ENCODE peak calls at places on chromosome 4, in six cellular contexts. T is breast epithelium, Z is GM23338, W is uterus, L is gastrocnemius medialis, U is IMR-90. C is an unnamed sample.

GRCh38 chr4:105572296-105572695 is 19.9 kb downstream of the ARHGEF38 start:
- DNase-seq in T (no peak), Z (no peak), W (no peak), L (no peak), U (no peak), C (no peak)

GRCh38 chr4:22029803-22030202 is 81.2 kb upstream of the KCNIP4 start:
- DNase-seq in T (no peak), Z (peak; percentile 14), W (no peak), L (no peak), U (no peak), C (no peak)

GRCh38 chr4:134552063-134552462 is 350.5 kb upstream of the PABPC4L start:
- DNase-seq in T (no peak), Z (peak; percentile 42), W (no peak), L (no peak), U (no peak), C (no peak)

GRCh38 chr4:99436976-99437655 is 2.0 kb upstream of the ADH7 start:
- DNase-seq in T (no peak), Z (no peak), W (no peak), L (no peak), U (no peak), C (no peak)

GRCh38 chr4:59904331-59904730 is 1295.8 kb upstream of the ADGRL3 start:
- DNase-seq in T (peak; percentile 62), Z (peak; percentile 18), W (no peak), L (no peak), U (no peak), C (no peak)

GRCh38 chr4:78061939-78062603 is 4.9 kb downstream of the FRAS1 start:
- DNase-seq in T (no peak), Z (no peak), W (no peak), L (no peak), U (no peak), C (no peak)

GRCh38 chr4:89283226-89283974 is 24.2 kb downstream of the GPRIN3 start:
- DNase-seq in T (no peak), Z (no peak), W (no peak), L (no peak), U (no peak), C (no peak)

GRCh38 chr4:5979981-5980380 is 38.2 kb downstream of the C4orf50 start:
- DNase-seq in T (no peak), Z (peak; percentile 86), W (peak; percentile 24), L (no peak), U (no peak), C (no peak)

GRCh38 chr4:145387079-145387478 is 94.6 kb upstream of the SMAD1 start:
- DNase-seq in T (no peak), Z (no peak), W (no peak), L (no peak), U (no peak), C (no peak)

GRCh38 chr4:145390566-145390965 is 91.1 kb upstream of the SMAD1 start:
- DNase-seq in T (no peak), Z (no peak), W (no peak), L (no peak), U (no peak), C (no peak)

GRCh38 chr4:145389566-145389965 is 92.1 kb upstream of the SMAD1 start:
- DNase-seq in T (no peak), Z (no peak), W (no peak), L (no peak), U (no peak), C (no peak)

DNA sequence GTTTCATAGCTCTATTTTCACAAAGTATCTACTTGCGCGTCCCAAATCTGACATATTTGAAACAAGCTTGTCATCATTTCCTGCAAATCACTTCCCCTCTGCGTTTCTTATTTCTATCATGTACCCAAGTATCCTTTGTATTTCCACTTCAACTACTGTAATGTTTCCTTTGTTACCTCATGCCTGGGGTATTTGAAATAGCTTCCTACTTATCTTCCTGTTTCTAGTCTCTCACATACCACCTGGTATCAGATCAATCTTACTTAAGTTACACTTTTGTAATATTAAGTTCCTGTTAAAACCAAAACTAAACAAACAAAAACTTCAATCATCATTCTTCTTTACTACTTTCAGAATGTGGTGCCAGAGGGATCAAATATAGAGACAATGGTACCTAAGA is 93.6 kb upstream of the SMAD1 start:
- DNase-seq in T (no peak), Z (no peak), W (no peak), L (no peak), U (no peak), C (no peak)
- H3K27ac ChIP-seq in T (no peak overlapping the region), Z (no peak overlapping the region), W (no peak overlapping the region), L (no peak overlapping the region), U (no peak overlapping the region), C (no peak overlapping the region)

GRCh38 chr4:159045321-159045720 is 57.6 kb upstream of the RAPGEF2 start:
- DNase-seq in T (no peak), Z (no peak), W (no peak), L (no peak), U (no peak), C (no peak)

GRCh38 chr4:159046683-159047082 is 56.2 kb upstream of the RAPGEF2 start:
- DNase-seq in T (no peak), Z (no peak), W (no peak), L (no peak), U (no peak), C (no peak)

GRCh38 chr4:159048166-159048886 is 54.6 kb upstream of the RAPGEF2 start:
- DNase-seq in T (peak; percentile 64), Z (peak; percentile 63), W (peak; percentile 56), L (peak; percentile 23), U (peak; percentile 79), C (peak; percentile 76)

GRCh38 chr4:159049780-159050375 is 53.0 kb upstream of the RAPGEF2 start:
- DNase-seq in T (no peak), Z (no peak), W (no peak), L (no peak), U (no peak), C (no peak)

DNA sequence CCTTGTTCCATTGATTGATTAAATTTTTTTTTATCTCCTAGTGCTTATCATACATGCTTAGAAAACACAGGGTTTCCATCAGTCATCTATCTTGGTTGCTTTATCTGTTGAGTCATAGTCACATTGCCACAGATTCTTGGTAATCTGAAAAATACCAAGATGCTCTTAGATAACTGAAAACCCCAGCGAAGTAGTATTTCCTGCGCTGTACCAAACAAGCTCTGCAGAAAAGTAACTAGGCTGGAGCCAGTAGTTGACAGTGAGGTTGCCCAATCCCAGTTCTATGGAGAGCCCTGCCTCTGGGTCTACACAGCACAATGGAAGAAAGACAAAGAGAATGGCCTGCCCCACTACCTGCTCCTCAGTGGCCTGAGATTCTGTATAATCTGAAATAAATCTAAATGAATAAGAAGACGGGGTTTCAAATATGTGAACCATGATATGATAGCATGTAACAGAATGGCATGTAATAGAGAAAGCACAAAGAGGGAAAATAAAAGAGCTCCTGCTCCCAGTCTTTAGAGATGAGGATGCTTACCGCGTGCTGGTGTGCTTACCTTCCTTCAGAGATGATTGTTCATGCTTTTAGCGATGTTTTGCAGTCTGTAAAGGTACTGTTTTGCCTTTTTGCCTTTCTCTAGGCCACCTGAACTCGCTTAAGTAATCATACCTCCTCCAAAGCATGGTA is 55.3 kb upstream of the RAPGEF2 start:
- DNase-seq in T (no peak), Z (no peak), W (no peak), L (no peak), U (peak; percentile 65), C (no peak)
- H3K4me3 ChIP-seq in T (peak overlapping the region; percentile 58), Z (no peak overlapping the region), W (no peak overlapping the region), L (peak overlapping the region; percentile 55), U (no peak overlapping the region), C (peak overlapping the region; percentile 53)

GRCh38 chr4:2930821-2931764 is 32.1 kb downstream of the NOP14 start:
- DNase-seq in T (peak; percentile 73), Z (no peak), W (peak; percentile 27), L (peak; percentile 52), U (no peak), C (no peak)
- H3K27ac ChIP-seq in T (peak overlapping the region; percentile 93), Z (peak overlapping the region; percentile 45), W (no peak overlapping the region), L (peak overlapping the region; percentile 98), U (no peak overlapping the region), C (peak overlapping the region; percentile 69)

DNA sequence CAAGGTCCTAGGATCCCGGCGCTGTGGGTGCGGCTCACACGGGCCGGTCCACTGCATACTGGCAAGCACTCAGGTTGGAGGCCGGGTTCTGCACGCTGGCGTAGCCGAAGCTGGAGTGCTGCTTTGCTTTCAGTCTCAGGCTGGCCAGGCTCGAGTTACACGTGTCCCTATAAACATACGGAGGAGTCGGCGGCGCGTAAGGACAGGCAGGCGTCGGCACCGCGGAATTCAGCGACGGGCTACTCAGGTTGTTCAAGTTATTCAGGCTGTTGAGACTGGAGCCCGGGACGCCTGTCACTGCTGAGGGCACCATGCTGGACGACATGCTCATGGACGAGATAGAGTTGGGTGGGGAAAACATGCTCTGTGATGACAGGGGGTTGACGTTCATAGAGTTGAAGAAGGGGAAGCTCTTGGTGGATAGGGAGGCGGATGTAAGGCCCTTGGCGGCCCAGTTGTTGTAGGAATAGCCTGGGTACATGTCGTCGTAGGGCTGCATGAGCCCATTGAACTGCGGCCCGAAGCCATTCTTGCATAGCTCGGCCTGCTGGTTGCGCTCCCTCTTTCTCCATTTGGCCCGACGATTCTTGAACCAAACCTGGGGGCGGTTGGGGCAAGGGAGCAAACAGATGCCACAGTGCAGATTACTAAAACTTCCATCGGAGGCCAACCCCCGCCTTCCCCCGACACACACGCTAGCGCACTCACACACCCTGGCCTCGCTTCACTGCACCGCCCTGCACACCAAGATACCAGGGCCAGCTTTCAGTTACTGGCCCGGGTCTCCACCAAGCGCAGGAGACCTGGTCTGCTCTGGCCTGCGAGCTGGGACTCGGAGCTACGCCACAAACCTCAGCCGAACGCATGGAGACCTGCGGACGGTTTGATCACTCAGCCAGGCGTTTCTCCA is 4.5 kb downstream of the PITX2 start:
- DNase-seq in T (no peak), Z (peak; percentile 86), W (no peak), L (peak; percentile 82), U (no peak), C (no peak)
- H3K4me3 ChIP-seq in T (peak overlapping the region; percentile 30), Z (peak overlapping the region; percentile 68), W (no peak overlapping the region), L (peak overlapping the region; percentile 82), U (no peak overlapping the region), C (no peak overlapping the region)

DNA sequence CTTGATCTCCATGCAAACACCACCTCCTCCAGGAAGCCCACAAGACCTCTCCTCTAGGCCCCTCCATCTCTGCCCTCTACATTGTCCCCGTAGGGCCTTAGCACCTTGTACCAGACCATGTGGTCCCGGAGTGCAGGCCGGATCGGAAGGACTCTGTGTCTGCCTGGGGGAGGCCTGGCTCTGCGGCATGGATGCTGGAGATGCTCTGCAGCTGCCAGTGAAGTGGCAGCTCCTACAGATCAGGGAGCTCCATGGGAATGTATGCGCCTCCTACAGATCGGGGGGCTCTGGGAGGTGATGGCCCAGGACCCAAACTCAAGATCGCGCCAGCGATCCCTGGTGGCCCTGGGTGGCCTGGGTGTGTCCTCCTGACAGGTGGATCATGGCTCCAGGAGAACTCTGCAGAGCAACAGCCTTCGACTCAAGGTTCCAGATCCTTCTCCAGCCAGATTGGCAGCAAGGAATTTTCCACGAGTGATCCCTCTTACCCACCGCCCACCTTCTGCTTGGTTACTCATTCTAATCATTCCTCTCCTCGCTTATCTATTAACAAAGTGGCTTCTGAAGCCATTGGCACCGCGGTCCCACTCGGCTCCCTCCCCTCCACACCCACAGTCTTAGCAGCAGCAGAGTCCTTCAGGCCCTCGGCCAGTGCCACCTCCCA is 67.3 kb downstream of the ADRA2C start:
- DNase-seq in T (no peak), Z (no peak), W (no peak), L (no peak), U (no peak), C (no peak)
- H3K27ac ChIP-seq in T (no peak overlapping the region), Z (no peak overlapping the region), W (no peak overlapping the region), L (no peak overlapping the region), U (no peak overlapping the region), C (no peak overlapping the region)